ENCODE peak calls at places on chromosome 18, in seven cellular contexts. K is mucosa of gallbladder; B is stimulated activated CD8-positive, alpha-beta memory T cell treated with anti-CD3 and anti-CD28 coated beads, Interleukin-7, amount 100 ng/mL, for 1 hour; Y is activated T-cell treated with anti-CD3 and anti-CD28 coated beads, Interleukin-2, amount 50 U/mL, for 4 hours; H is non-pigmented ciliary epithelial cell; G is Calu3; M is activated CD4-positive, alpha-beta T cell treated with anti-CD3 and anti-CD28 coated beads for 24 hours. L is an unnamed sample.

GRCh38 chr18:34158881-34159690 is 65.6 kb downstream of the NOL4 start:
- DNase-seq in K (no peak), B (no peak), Y (no peak), H (no peak), G (no peak), M (no peak), L (peak)

GRCh38 chr18:62434798-62435197 is 88.0 kb upstream of the ZCCHC2 start:
- DNase-seq in K (no peak), B (no peak), Y (no peak), H (no peak), G (no peak), M (no peak), L (no peak)

GRCh38 chr18:61091379-61091778 is 241.9 kb upstream of the CDH20 start:
- DNase-seq in K (no peak), B (no peak), Y (no peak), H (no peak), G (no peak), M (no peak), L (no peak)

GRCh38 chr18:76937597-76937996 is 115.2 kb downstream of the ZNF236 start:
- DNase-seq in K (no peak), B (no peak), Y (no peak), H (no peak), G (no peak), M (no peak), L (no peak)

GRCh38 chr18:76923485-76924085 is 101.2 kb downstream of the ZNF236 start:
- DNase-seq in K (no peak), B (no peak), Y (no peak), H (no peak), G (peak), M (no peak), L (no peak)

GRCh38 chr18:47050468-47050867 is 15.0 kb upstream of the ELOA2 start:
- DNase-seq in K (no peak), B (no peak), Y (no peak), H (peak), G (peak), M (no peak), L (no peak)

GRCh38 chr18:63909870-63910269 is 2.1 kb downstream of the SERPINB10 start:
- DNase-seq in K (no peak), B (no peak), Y (no peak), H (no peak), G (no peak), M (no peak), L (no peak)

GRCh38 chr18:30927042-30927441 is 115.5 kb downstream of the DSC3 start:
- DNase-seq in K (no peak), B (no peak), Y (no peak), H (no peak), G (no peak), M (no peak), L (no peak)

GRCh38 chr18:2706903-2707302 is 51.4 kb downstream of the SMCHD1 start:
- DNase-seq in K (no peak), B (no peak), Y (no peak), H (no peak), G (no peak), M (no peak), L (no peak)

GRCh38 chr18:52750995-52751394 is 411.0 kb downstream of the DCC start:
- DNase-seq in K (no peak), B (no peak), Y (no peak), H (no peak), G (no peak), M (no peak), L (no peak)

GRCh38 chr18:70072678-70073077 is 125.0 kb upstream of the CD226 start:
- DNase-seq in K (no peak), B (no peak), Y (no peak), H (no peak), G (no peak), M (no peak), L (no peak)

GRCh38 chr18:24354278-24354677 is 43.3 kb downstream of the OSBPL1A start:
- DNase-seq in K (no peak), B (no peak), Y (no peak), H (no peak), G (no peak), M (no peak), L (no peak)

GRCh38 chr18:49597152-49597551 is 35.3 kb downstream of the LIPG start:
- DNase-seq in K (no peak), B (no peak), Y (no peak), H (no peak), G (no peak), M (no peak), L (no peak)

GRCh38 chr18:69674921-69675405 is 272.7 kb downstream of the CD226 start:
- DNase-seq in K (no peak), B (no peak), Y (no peak), H (no peak), G (no peak), M (no peak), L (no peak)

GRCh38 chr18:7789853-7790552 is 222.9 kb downstream of the PTPRM start:
- DNase-seq in K (no peak), B (no peak), Y (no peak), H (peak), G (peak), M (no peak), L (peak)

GRCh38 chr18:51211552-51211951 is 14.1 kb upstream of the MEX3C start:
- DNase-seq in K (no peak), B (no peak), Y (no peak), H (peak), G (peak), M (no peak), L (no peak)

GRCh38 chr18:43279015-43279758 is 1.9 kb upstream of the SYT4 start:
- DNase-seq in K (no peak), B (no peak), Y (no peak), H (no peak), G (peak), M (no peak), L (peak)

GRCh38 chr18:12659904-12660605 is 2.1 kb upstream of the SPIRE1 start:
- DNase-seq in K (peak), B (no peak), Y (peak), H (no peak), G (peak), M (peak), L (peak)